ENCODE peak calls at places on chromosomes 3 and 15, in six cellular contexts. Q, J, D, O, F and K are unnamed samples.

GRCh38 chr3:49799761-49800160 is at the start of gene CDHR4:
- DNase-seq in Q (peak; percentile 87), J (no peak), D (no peak), O (peak; percentile 92), F (no peak), K (no peak)

GRCh38 chr3:175381685-175382084 is 522.6 kb downstream of the NAALADL2 start:
- DNase-seq in Q (no peak), J (no peak), D (no peak), O (no peak), F (no peak), K (no peak)

GRCh38 chr3:123397921-123398785 is 50.7 kb downstream of the ADCY5 start:
- DNase-seq in Q (no peak), J (no peak), D (no peak), O (no peak), F (no peak), K (no peak)

GRCh38 chr3:112333386-112334334 is 704 bp downstream of the CD200 start:
- DNase-seq in Q (no peak), J (no peak), D (peak; percentile 30), O (peak; percentile 48), F (no peak), K (no peak)

GRCh38 chr15:89754361-89755154 is 3.5 kb upstream of the MESP1 start:
- DNase-seq in Q (no peak), J (no peak), D (no peak), O (no peak), F (no peak), K (no peak)

GRCh38 chr3:165669967-165670366 is 167.3 kb downstream of the BCHE start:
- DNase-seq in Q (no peak), J (no peak), D (no peak), O (peak; percentile 21), F (no peak), K (no peak)

GRCh38 chr3:41304603-41305002 is 105.3 kb downstream of the CTNNB1 start:
- DNase-seq in Q (no peak), J (no peak), D (no peak), O (no peak), F (no peak), K (no peak)

GRCh38 chr3:30401971-30402370 is 204.4 kb upstream of the TGFBR2 start:
- DNase-seq in Q (no peak), J (no peak), D (no peak), O (peak; percentile 14), F (no peak), K (no peak)

GRCh38 chr3:194739498-194740284 is 54.0 kb downstream of the FAM43A start:
- DNase-seq in Q (no peak), J (no peak), D (no peak), O (peak; percentile 29), F (no peak), K (no peak)

GRCh38 chr3:128178782-128179473 is 25.6 kb downstream of the EEFSEC start:
- DNase-seq in Q (no peak), J (no peak), D (no peak), O (no peak), F (no peak), K (no peak)

GRCh38 chr3:62370112-62371031 is 3.0 kb downstream of the FEZF2 start:
- DNase-seq in Q (no peak), J (no peak), D (no peak), O (no peak), F (no peak), K (no peak)

GRCh38 chr15:72280751-72281150 is 8.4 kb upstream of the PARP6 start:
- DNase-seq in Q (no peak), J (no peak), D (no peak), O (no peak), F (no peak), K (no peak)

GRCh38 chr3:133859381-133860245 is 36.1 kb downstream of the RAB6B start:
- DNase-seq in Q (no peak), J (no peak), D (no peak), O (no peak), F (no peak), K (peak; percentile 71)

GRCh38 chr3:179260949-179261765 is 10.2 kb upstream of the KCNMB3 start:
- DNase-seq in Q (peak; percentile 73), J (peak; percentile 25), D (peak; percentile 74), O (peak; percentile 70), F (peak; percentile 80), K (peak; percentile 93)

GRCh38 chr15:101384276-101384675 is 89.2 kb upstream of the SNRPA1 start:
- DNase-seq in Q (no peak), J (no peak), D (no peak), O (no peak), F (peak; percentile 47), K (no peak)

GRCh38 chr3:179880868-179881267 is 155.9 kb downstream of the PEX5L start:
- DNase-seq in Q (no peak), J (no peak), D (no peak), O (no peak), F (no peak), K (no peak)

GRCh38 chr3:196537319-196537984 is 22.3 kb upstream of the SMCO1 start:
- DNase-seq in Q (no peak), J (peak; percentile 47), D (peak; percentile 49), O (no peak), F (peak; percentile 62), K (no peak)

GRCh38 chr3:87867001-87867400 is 191.8 kb downstream of the CGGBP1 start:
- DNase-seq in Q (no peak), J (no peak), D (no peak), O (peak; percentile 76), F (no peak), K (no peak)